ENCODE peak calls at places on chromosome 13, in four cellular contexts. B is amygdala, Y is Calu3, Q is non-pigmented ciliary epithelial cell. C is an unnamed sample.

GRCh38 chr13:113902956-113903355 is 39.1 kb upstream of the GAS6 start:
- DNase-seq in B (no peak), Q (no peak), Y (no peak), C (no peak)

GRCh38 chr13:46728777-46729176 is 68.2 kb downstream of the ESD start:
- DNase-seq in Y (no peak), B (no peak), Q (no peak), C (no peak)

GRCh38 chr13:80841346-80841882 is 500.5 kb upstream of the SPRY2 start:
- DNase-seq in Y (no peak), Q (no peak), B (no peak), C (peak; percentile 15)

GRCh38 chr13:50842246-50842645 is 1.2 kb downstream of the DLEU7 start:
- DNase-seq in B (no peak), Q (no peak), Y (no peak), C (no peak)

GRCh38 chr13:103883152-103883551 is 816.9 kb upstream of the SLC10A2 start:
- DNase-seq in B (peak; percentile 84), Q (peak; percentile 98), Y (peak; percentile 83), C (peak; percentile 99)

GRCh38 chr13:99265823-99266426 is 7.7 kb upstream of the GPR18 start:
- DNase-seq in Y (no peak), Q (no peak), B (no peak), C (peak; percentile 36)

GRCh38 chr13:112567161-112567862 is 20.6 kb downstream of the TUBGCP3 start:
- DNase-seq in B (no peak), Q (no peak), Y (no peak), C (no peak)

GRCh38 chr13:24664726-24665409 is 15.3 kb upstream of the ATP12A start:
- DNase-seq in Q (peak; percentile 88), B (no peak), Y (no peak), C (no peak)

GRCh38 chr13:36090592-36090991 is 40.6 kb downstream of the DCLK1 start:
- DNase-seq in Y (no peak), Q (no peak), B (no peak), C (no peak)

GRCh38 chr13:102962430-102962829 is 103.8 kb downstream of the SLC10A2 start:
- DNase-seq in Q (no peak), B (no peak), Y (no peak), C (no peak)

C was measured in SHP77 treated with DMSO at 0.1 percent for 48 hours.